ENCODE peak calls at places on chromosomes 2 and 18, in six cellular contexts. A is left ventricle myocardium inferior, U is IMR-90, T is spleen, S is left lung, F is kidney. X is an unnamed sample. For H3K36me3 and H3K4me1, the result is how much of the 10 kb centered on the place peaks cover.

GRCh38 chr2:173854840-173855239 is 110.3 kb downstream of the SP3 start:
- DNase-seq in A (no peak), U (peak), T (no peak), S (no peak), F (no peak), X (peak)

GRCh38 chr2:11698009-11698922 is 28.3 kb upstream of the NTSR2 start:
- DNase-seq in A (peak), U (peak), T (peak), S (no peak), F (peak), X (peak)

GRCh38 chr18:12882416-12882815 is 1.6 kb downstream of the PTPN2 start:
- DNase-seq in A (no peak), U (peak), T (no peak), S (no peak), F (no peak), X (no peak)

GRCh38 chr18:12960846-12961397 is 13.1 kb downstream of the SEH1L start:
- DNase-seq in A (no peak), U (no peak), T (no peak), S (no peak), F (no peak), X (no peak)

GRCh38 chr2:60309326-60309725 is 244.1 kb downstream of the BCL11A start:
- DNase-seq in A (no peak), U (no peak), T (no peak), S (no peak), F (no peak), X (no peak)

GRCh38 chr2:124171472-124172063 is 146.5 kb downstream of the CNTNAP5 start:
- DNase-seq in A (no peak), U (no peak), T (no peak), S (no peak), F (no peak), X (no peak)

GRCh38 chr2:72780483-72780882 is 45.4 kb downstream of the EXOC6B start:
- DNase-seq in A (no peak), U (peak), T (no peak), S (no peak), F (no peak), X (no peak)

GRCh38 chr2:101463885-101464653 is 10.8 kb downstream of the RFX8 start:
- DNase-seq in A (no peak), U (peak), T (no peak), S (no peak), F (no peak), X (peak)

GRCh38 chr2:215773728-215774127 is 239.6 kb downstream of the MREG start:
- DNase-seq in A (no peak), U (peak), T (no peak), S (no peak), F (no peak), X (peak)

GRCh38 chr2:108853421-108853820 is 66.8 kb downstream of the CCDC138 start:
- DNase-seq in A (no peak), U (peak), T (no peak), S (no peak), F (no peak), X (no peak)

GRCh38 chr18:21110667-21111350 is 804 bp downstream of the ROCK1 start:
- DNase-seq in A (peak), U (peak), T (peak), S (peak), F (peak), X (peak)

GRCh38 chr2:54656863-54657262 is 66.6 kb upstream of the EML6 start:
- DNase-seq in A (no peak), U (no peak), T (no peak), S (no peak), F (no peak), X (no peak)

GRCh38 chr2:242060212-242060835 is 190.8 kb downstream of the RTP5 start:
- DNase-seq in A (no peak), U (peak), T (no peak), S (no peak), F (no peak), X (no peak)

GRCh38 chr18:29191263-29191662 is 1014.3 kb upstream of the CDH2 start:
- DNase-seq in A (no peak), U (peak), T (no peak), S (no peak), F (no peak), X (no peak)

GRCh38 chr18:62566199-62566598 is 43.4 kb downstream of the ZCCHC2 start:
- DNase-seq in A (no peak), U (peak), T (no peak), S (no peak), F (no peak), X (peak)

GRCh38 chr2:28661589-28662001 is 90.0 kb upstream of the PPP1CB start:
- DNase-seq in A (peak), U (peak), T (no peak), S (no peak), F (peak), X (peak)

DNA sequence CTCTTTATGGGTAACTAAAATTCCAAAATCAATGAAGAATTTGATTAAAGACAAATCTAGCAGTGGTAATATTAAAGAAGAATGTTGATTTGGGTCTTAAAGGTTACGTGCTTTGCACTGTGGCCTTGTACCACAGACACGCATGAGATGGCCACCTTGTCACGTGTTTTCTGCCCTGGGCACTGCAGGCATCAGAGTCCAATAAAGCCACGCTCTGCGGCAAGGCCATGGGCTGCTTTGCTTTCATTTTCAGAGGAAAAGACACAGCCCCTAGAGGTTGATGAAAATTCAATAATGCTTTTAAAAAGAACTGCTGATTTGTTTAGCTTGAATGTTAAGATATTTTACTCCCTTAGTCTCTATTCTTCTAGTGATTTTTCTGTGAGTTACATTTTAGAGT is 30.4 kb downstream of the AOX1 start:
- DNase-seq in A (no peak), U (no peak), T (no peak), S (no peak), F (no peak), X (no peak)
- H3K36me3 ChIP-seq in A (under half), U (under half), T (under half), S (under half), F (under half), X (under half)

GRCh38 chr2:26702025-26702424 is 9.5 kb downstream of the KCNK3 start:
- DNase-seq in A (no peak), U (peak), T (no peak), S (no peak), F (no peak), X (no peak)
- H3K4me1 ChIP-seq in A (under half), U (under half), T (under half), S (under half), F (under half), X (under half)

DNA sequence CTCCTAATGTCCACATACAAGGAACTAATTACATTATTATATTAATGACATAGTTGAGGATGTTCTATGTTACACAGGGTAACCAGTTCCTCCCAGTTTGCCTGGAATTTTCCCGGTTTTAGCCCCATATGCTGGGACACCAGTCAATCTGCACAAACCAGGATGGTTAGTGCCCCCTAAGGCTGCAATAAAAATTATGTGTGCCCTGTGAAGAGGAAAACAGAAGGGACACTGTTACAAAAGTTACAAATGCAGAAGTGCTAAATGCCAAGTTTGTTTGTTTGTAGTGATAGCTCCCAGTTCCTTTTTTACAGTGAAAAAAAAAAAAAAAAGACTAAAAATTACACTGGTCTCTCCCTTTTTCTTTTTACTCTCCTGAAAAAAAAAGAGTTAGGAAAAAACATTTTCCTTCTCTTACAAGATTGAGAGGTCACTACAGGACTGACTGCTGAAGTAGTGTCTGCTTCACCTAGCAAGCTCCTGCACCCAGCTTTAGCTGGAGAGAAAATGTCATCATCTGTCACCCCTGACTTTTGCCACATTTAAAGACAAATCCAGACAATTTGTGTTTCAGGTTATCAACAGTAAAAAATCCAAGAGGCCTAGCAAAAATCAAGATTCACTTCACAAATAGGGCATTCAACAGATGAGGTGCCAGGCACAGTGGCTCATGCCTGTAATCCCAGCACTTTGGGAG is 3.2 kb downstream of the ANKRD44 start:
- DNase-seq in A (no peak), U (no peak), T (no peak), S (no peak), F (no peak), X (no peak)
- H3K36me3 ChIP-seq in A (under half), U (under half), T (under half), S (under half), F (under half), X (under half)

DNA sequence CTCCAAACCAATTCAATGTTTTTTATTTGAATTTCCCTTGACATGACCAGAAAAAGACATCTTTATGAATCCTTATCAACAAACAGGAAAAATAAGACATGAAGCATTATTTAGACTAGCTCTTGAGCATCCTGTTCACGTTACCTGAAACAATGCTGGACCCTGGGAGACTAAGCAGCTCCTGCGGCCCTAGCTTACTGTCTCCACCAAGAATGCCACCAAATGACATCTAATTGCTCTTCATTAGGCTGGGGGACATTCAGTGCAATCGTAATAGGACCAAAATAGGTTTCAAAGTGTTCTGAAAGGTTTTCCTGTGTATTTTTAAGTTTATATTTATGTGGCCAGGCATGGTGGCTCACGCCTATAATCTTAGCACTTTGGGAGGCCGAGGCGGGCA is 25.5 kb downstream of the NFE2L2 start:
- DNase-seq in A (no peak), U (no peak), T (no peak), S (no peak), F (no peak), X (no peak)
- H3K4me1 ChIP-seq in A (half or more), U (under half), T (half or more), S (half or more), F (half or more), X (half or more)

GRCh38 chr2:47008381-47009280 is 93.0 kb upstream of the MCFD2 start:
- DNase-seq in A (peak), U (peak), T (no peak), S (peak), F (peak), X (peak)
- H3K36me3 ChIP-seq in A (under half), U (under half), T (under half), S (under half), F (under half), X (under half)

GRCh38 chr2:134139615-134140014 is 114.3 kb upstream of the MGAT5 start:
- DNase-seq in A (peak), U (no peak), T (no peak), S (no peak), F (no peak), X (no peak)

GRCh38 chr2:134136702-134137101 is 117.2 kb upstream of the MGAT5 start:
- DNase-seq in A (no peak), U (no peak), T (no peak), S (no peak), F (no peak), X (no peak)

GRCh38 chr2:134140251-134140661 is 113.6 kb upstream of the MGAT5 start:
- DNase-seq in A (no peak), U (no peak), T (no peak), S (no peak), F (no peak), X (no peak)

GRCh38 chr2:134137182-134137595 is 116.7 kb upstream of the MGAT5 start:
- DNase-seq in A (no peak), U (peak), T (no peak), S (peak), F (no peak), X (peak)

DNA sequence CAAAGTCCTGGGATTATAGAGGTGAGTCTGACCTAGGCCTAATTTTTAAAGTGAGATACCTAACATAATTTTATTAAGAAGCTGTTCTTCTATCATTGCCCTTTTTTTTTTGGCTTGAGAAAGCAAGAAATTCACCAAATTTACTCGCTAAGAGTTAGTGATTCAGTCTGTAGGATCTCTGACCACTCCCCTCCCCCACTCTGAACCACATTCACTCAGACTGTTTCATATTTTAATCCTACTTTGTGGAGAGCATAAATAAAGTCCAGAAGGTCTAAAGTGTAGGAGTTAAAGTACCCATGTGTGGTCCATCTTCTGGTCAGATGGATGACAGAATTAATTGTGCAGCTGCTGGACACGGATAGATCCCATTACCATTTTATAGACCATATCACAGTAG is 115.8 kb upstream of the MGAT5 start:
- DNase-seq in A (no peak), U (peak), T (no peak), S (no peak), F (no peak), X (no peak)
- H3K4me1 ChIP-seq in A (half or more), U (under half), T (half or more), S (half or more), F (under half), X (half or more)

DNA sequence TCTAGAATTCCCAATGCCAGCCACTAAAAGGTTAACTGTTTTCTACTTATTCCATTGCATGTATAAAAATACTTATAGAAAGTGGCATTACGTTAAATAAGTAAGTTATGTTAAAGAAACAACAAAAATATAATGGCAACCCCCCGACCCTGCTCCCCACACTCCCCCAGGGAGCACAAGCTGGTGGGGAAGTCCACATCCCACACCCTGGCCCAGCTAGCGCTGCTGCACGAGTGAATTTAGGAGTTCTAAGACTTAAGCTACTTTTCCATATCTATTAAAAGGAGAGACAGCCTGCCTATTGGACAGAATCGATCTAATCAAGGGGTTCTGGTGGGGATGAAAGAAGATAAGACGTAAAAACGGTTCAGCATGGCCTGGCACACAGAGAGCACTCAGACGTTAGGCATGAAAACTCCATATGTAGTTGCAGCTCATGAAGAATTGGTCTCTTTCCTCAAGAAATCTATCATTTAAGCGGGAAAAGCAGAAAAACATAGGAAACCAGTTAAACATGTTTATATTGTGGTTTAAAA is 16.6 kb downstream of the HJURP start:
- DNase-seq in A (no peak), U (no peak), T (peak), S (no peak), F (no peak), X (peak)
- H3K36me3 ChIP-seq in A (under half), U (under half), T (under half), S (under half), F (under half), X (under half)

GRCh38 chr2:68250196-68250595 is 2.1 kb downstream of the PPP3R1 start:
- DNase-seq in A (no peak), U (no peak), T (no peak), S (no peak), F (no peak), X (no peak)

GRCh38 chr2:68250652-68251186 is 1.6 kb downstream of the PPP3R1 start:
- DNase-seq in A (no peak), U (no peak), T (no peak), S (no peak), F (no peak), X (no peak)

GRCh38 chr2:68252407-68253210 is at the start of gene PPP3R1:
- DNase-seq in A (peak), U (peak), T (peak), S (peak), F (peak), X (peak)

GRCh38 chr2:68251855-68252406 is 401 bp downstream of the PPP3R1 start:
- DNase-seq in A (peak), U (no peak), T (peak), S (peak), F (peak), X (peak)

GRCh38 chr2:68251187-68251854 is 1.0 kb downstream of the PPP3R1 start:
- DNase-seq in A (peak), U (peak), T (peak), S (peak), F (peak), X (peak)
- H3K4me1 ChIP-seq in A (half or more), U (under half), T (half or more), S (half or more), F (under half), X (under half)

DNA sequence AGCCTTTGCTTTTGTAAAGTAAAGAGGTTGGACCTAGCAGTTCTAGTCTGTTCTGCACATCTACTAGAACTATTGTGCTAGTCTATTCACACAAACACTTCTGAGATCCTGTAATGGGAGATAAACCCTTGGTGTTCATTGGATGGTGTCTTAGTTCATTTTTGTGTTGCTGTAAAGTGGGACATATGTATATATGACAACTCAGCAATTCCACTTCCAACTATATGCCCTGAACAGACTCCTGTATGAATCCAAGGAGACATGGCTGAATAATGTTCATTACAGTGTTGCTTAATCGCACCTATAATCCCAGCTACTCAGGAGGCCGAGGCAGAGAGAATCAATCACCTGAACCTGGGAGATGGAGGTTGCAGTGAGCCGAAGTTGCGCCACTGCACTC is 23.3 kb downstream of the HK2 start:
- DNase-seq in A (no peak), U (no peak), T (no peak), S (no peak), F (no peak), X (no peak)
- H3K36me3 ChIP-seq in A (under half), U (under half), T (under half), S (under half), F (under half), X (under half)

GRCh38 chr2:200472853-200473464 is 36.9 kb downstream of the KCTD18 start:
- DNase-seq in A (no peak), U (no peak), T (no peak), S (no peak), F (no peak), X (no peak)

GRCh38 chr2:200469708-200470600 is 39.9 kb downstream of the KCTD18 start:
- DNase-seq in A (peak), U (no peak), T (no peak), S (no peak), F (no peak), X (no peak)

GRCh38 chr2:200471324-200471848 is 38.5 kb downstream of the KCTD18 start:
- DNase-seq in A (no peak), U (no peak), T (no peak), S (no peak), F (no peak), X (no peak)

GRCh38 chr2:200475795-200476194 is 34.1 kb downstream of the KCTD18 start:
- DNase-seq in A (no peak), U (no peak), T (no peak), S (no peak), F (no peak), X (no peak)

DNA sequence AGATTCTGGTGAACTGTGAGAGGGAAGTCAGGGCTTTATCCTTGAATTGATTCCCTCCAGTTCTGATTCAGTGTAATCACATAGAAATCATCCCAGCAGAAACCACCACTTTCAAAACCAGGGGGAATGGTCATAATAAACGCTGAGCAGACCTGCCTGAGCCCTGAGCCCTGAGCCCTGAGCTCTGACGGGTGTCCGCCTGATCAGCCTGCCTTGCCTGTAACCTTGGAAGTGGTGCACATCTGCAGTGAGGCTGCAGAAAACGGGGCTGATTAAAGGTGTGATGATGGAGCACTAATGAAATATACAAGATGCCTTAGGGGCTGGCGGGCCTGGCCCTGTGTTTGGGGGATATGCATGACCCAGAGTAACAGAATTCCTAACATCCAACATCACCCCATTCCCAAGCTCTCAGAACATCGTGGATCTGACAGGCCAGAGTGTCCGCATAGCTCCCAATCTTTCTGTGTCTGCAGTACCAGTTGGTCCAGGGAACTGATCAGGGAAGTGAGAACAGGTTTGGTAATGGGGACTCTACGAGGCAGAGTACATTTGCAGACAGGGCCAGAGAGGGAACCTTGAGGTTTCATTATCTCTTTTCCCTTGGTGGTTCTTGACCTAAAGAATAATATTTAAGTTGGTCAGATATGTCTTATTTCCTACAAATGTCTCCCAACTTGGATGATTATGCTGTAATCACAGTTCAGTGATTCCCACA is 37.8 kb downstream of the KCTD18 start:
- DNase-seq in A (no peak), U (no peak), T (no peak), S (no peak), F (no peak), X (no peak)
- H3K4me1 ChIP-seq in A (under half), U (under half), T (under half), S (under half), F (under half), X (under half)

X was measured in heart left ventricle.